ENCODE peak calls at places on chromosomes 12 and 14, in eight cellular contexts. R is AG08395; J is activated CD8-positive, alpha-beta memory T cell treated with anti-CD3 and anti-CD28 coated beads, Interleukin-2, amount 50 U/mL, for 4 hours; X is stimulated activated CD8-positive, alpha-beta memory T cell treated with anti-CD3 and anti-CD28 coated beads, Interleukin-7, amount 100 ng/mL, for 1 hour; D is astrocyte of the spinal cord; N is stimulated activated CD4-positive, alpha-beta T cell treated with anti-CD3 and anti-CD28 coated beads, Interleukin-4, amount 100 ng/mL, for 24 hours; U is GM04504; A is thoracic aorta. L is an unnamed sample.

GRCh38 chr12:54933381-54933780 is 51.2 kb downstream of the TESPA1 start:
- DNase-seq in R (no peak), J (no peak), X (no peak), D (no peak), N (peak; percentile 24), U (no peak), A (no peak), L (no peak)

GRCh38 chr14:28571636-28572035 is 195.0 kb upstream of the FOXG1 start:
- DNase-seq in R (no peak), J (no peak), X (no peak), D (no peak), N (no peak), U (no peak), A (no peak), L (no peak)

GRCh38 chr12:130086248-130086647 is 76.0 kb upstream of the FZD10 start:
- DNase-seq in R (no peak), J (no peak), X (no peak), D (no peak), N (no peak), U (no peak), A (no peak), L (no peak)

GRCh38 chr12:124032265-124032886 is 59.4 kb downstream of the ZNF664 start:
- DNase-seq in R (peak; percentile 86), J (no peak), X (no peak), D (peak; percentile 64), N (peak; percentile 27), U (no peak), A (no peak), L (no peak)

GRCh38 chr12:79549531-79550271 is 141.1 kb downstream of the PAWR start:
- DNase-seq in R (no peak), J (no peak), X (no peak), D (peak; percentile 55), N (no peak), U (no peak), A (no peak), L (no peak)

GRCh38 chr12:64714551-64714968 is 44.6 kb downstream of the GNS start:
- DNase-seq in R (no peak), J (peak; percentile 26), X (peak; percentile 13), D (no peak), N (no peak), U (no peak), A (no peak), L (no peak)

GRCh38 chr12:110766311-110767154 is 23.8 kb upstream of the PPP1CC start:
- DNase-seq in R (no peak), J (no peak), X (no peak), D (no peak), N (no peak), U (no peak), A (no peak), L (no peak)

GRCh38 chr14:101602466-101602840 is 41.2 kb downstream of the DIO3 start:
- DNase-seq in R (no peak), J (no peak), X (no peak), D (no peak), N (no peak), U (no peak), A (no peak), L (no peak)

GRCh38 chr12:22904485-22904884 is 279.5 kb downstream of the ETNK1 start:
- DNase-seq in R (no peak), J (no peak), X (no peak), D (no peak), N (no peak), U (no peak), A (no peak), L (no peak)

GRCh38 chr14:71711619-71712018 is 220.6 kb upstream of the RGS6 start:
- DNase-seq in R (peak; percentile 86), J (no peak), X (no peak), D (peak; percentile 93), N (no peak), U (peak; percentile 75), A (no peak), L (no peak)

GRCh38 chr14:91249841-91250616 is 5.5 kb upstream of the GPR68 start:
- DNase-seq in R (no peak), J (no peak), X (no peak), D (peak; percentile 63), N (peak; percentile 39), U (no peak), A (no peak), L (peak; percentile 73)

GRCh38 chr14:64117671-64118402 is 176.3 kb downstream of the ESR2 start:
- DNase-seq in R (peak; percentile 28), J (no peak), X (no peak), D (peak; percentile 83), N (no peak), U (no peak), A (peak; percentile 61), L (no peak)

GRCh38 chr12:100651694-100652093 is 78.2 kb downstream of the GAS2L3 start:
- DNase-seq in R (no peak), J (no peak), X (no peak), D (no peak), N (no peak), U (no peak), A (no peak), L (no peak)

GRCh38 chr12:34595749-34596733 is 573.7 kb downstream of the ALG10 start:
- DNase-seq in R (no peak), J (no peak), X (no peak), D (no peak), N (no peak), U (no peak), A (no peak), L (peak; percentile 18)

GRCh38 chr12:46549527-46550265 is 177.1 kb upstream of the SLC38A2 start:
- DNase-seq in R (peak; percentile 20), J (no peak), X (no peak), D (peak; percentile 88), N (peak; percentile 65), U (peak; percentile 78), A (no peak), L (no peak)

GRCh38 chr12:82708507-82708906 is 21.8 kb downstream of the TMTC2 start:
- DNase-seq in R (peak; percentile 11), J (no peak), X (no peak), D (no peak), N (no peak), U (no peak), A (no peak), L (no peak)

GRCh38 chr12:67966560-67966959 is 22.7 kb upstream of the IFNG-AS1 start:
- DNase-seq in R (no peak), J (no peak), X (no peak), D (no peak), N (no peak), U (no peak), A (no peak), L (no peak)

GRCh38 chr12:131902332-131903241 is 8.2 kb downstream of the ULK1 start:
- DNase-seq in R (no peak), J (no peak), X (no peak), D (no peak), N (no peak), U (no peak), A (no peak), L (no peak)

GRCh38 chr12:106112094-106112822 is 26.5 kb downstream of the NUAK1 start:
- DNase-seq in R (peak; percentile 13), J (no peak), X (no peak), D (no peak), N (no peak), U (no peak), A (no peak), L (no peak)

GRCh38 chr12:89636054-89636775 is 72.4 kb downstream of the ATP2B1 start:
- DNase-seq in R (peak; percentile 53), J (no peak), X (no peak), D (peak; percentile 51), N (no peak), U (peak; percentile 11), A (no peak), L (no peak)